ENCODE peak calls at places on chromosome 5, in seven cellular contexts. Q is Calu3, X is NCI-H526, K is H9, O is lung, Y is aorta, B is ELF-1. R is an unnamed sample.
A peak's percentile ranks its signal among the peaks of the same experiment; 100 is the strongest.

GRCh38 chr5:168766038-168766700 is 187.0 kb upstream of the PANK3 start:
- DNase-seq in Q (no peak), X (no peak), K (no peak), O (no peak), Y (peak; percentile 81), B (no peak), R (no peak)

GRCh38 chr5:61162832-61163567 is 732 bp upstream of the SMIM15 start:
- DNase-seq in Q (peak; percentile 9), X (peak; percentile 65), K (no peak), O (no peak), Y (no peak), B (no peak), R (no peak)

GRCh38 chr5:166497705-166498104 is 1793.7 kb upstream of the WWC1 start:
- DNase-seq in Q (no peak), X (no peak), K (no peak), O (no peak), Y (no peak), B (peak; percentile 11), R (no peak)

GRCh38 chr5:120599576-120599975 is 135.5 kb downstream of the PRR16 start:
- DNase-seq in Q (peak; percentile 47), X (no peak), K (no peak), O (no peak), Y (no peak), B (no peak), R (no peak)

GRCh38 chr5:174327317-174327864 is 281.9 kb downstream of the NSG2 start:
- DNase-seq in Q (peak; percentile 92), X (peak; percentile 86), K (peak; percentile 93), O (no peak), Y (peak; percentile 88), B (peak; percentile 95), R (peak; percentile 65)

GRCh38 chr5:131221888-131222287 is 42.0 kb upstream of the CDC42SE2 start:
- DNase-seq in Q (no peak), X (no peak), K (no peak), O (no peak), Y (no peak), B (no peak), R (peak; percentile 8)

GRCh38 chr5:57716661-57717060 is 234.1 kb upstream of the ACTBL2 start:
- DNase-seq in Q (no peak), X (no peak), K (no peak), O (no peak), Y (no peak), B (no peak), R (no peak)

GRCh38 chr5:93654676-93655075 is 71.7 kb downstream of the NR2F1 start:
- DNase-seq in Q (no peak), X (no peak), K (no peak), O (no peak), Y (no peak), B (no peak), R (no peak)

GRCh38 chr5:122751293-122751753 is 23.6 kb upstream of the SNX2 start:
- DNase-seq in Q (peak; percentile 42), X (no peak), K (peak; percentile 81), O (no peak), Y (no peak), B (peak; percentile 95), R (no peak)

GRCh38 chr5:155926011-155926410 is 401.0 kb upstream of the SGCD start:
- DNase-seq in Q (no peak), X (no peak), K (no peak), O (no peak), Y (no peak), B (no peak), R (no peak)

GRCh38 chr5:1277331-1277730 is 17.5 kb downstream of the TERT start:
- DNase-seq in Q (no peak), X (no peak), K (no peak), O (no peak), Y (no peak), B (no peak), R (no peak)

GRCh38 chr5:160272889-160273288 is 39.5 kb downstream of the CCNJL start:
- DNase-seq in Q (no peak), X (no peak), K (no peak), O (no peak), Y (no peak), B (no peak), R (no peak)

GRCh38 chr5:128920345-128921215 is 44.7 kb upstream of the SLC27A6 start:
- DNase-seq in Q (peak; percentile 7), X (no peak), K (no peak), O (no peak), Y (no peak), B (no peak), R (no peak)

GRCh38 chr5:127176769-127177168 is 103.5 kb upstream of the C5orf63 start:
- DNase-seq in Q (no peak), X (no peak), K (no peak), O (no peak), Y (no peak), B (no peak), R (no peak)

GRCh38 chr5:157533011-157533481 is 42.5 kb downstream of the ADAM19 start:
- DNase-seq in Q (no peak), X (no peak), K (no peak), O (no peak), Y (no peak), B (no peak), R (no peak)

GRCh38 chr5:5542654-5543053 is 120.2 kb downstream of the ICE1 start:
- DNase-seq in Q (no peak), X (no peak), K (no peak), O (no peak), Y (no peak), B (no peak), R (no peak)

GRCh38 chr5:103075442-103075841 is 44.5 kb downstream of the GIN1 start:
- DNase-seq in Q (no peak), X (no peak), K (no peak), O (no peak), Y (no peak), B (no peak), R (no peak)

GRCh38 chr5:122907238-122907637 is 61.8 kb downstream of the SNX24 start:
- DNase-seq in Q (no peak), X (no peak), K (no peak), O (no peak), Y (no peak), B (peak; percentile 79), R (peak; percentile 68)

GRCh38 chr5:59095480-59095879 is 512.6 kb downstream of the RAB3C start:
- DNase-seq in Q (no peak), X (no peak), K (no peak), O (no peak), Y (no peak), B (no peak), R (no peak)

GRCh38 chr5:80609692-80610091 is 39.6 kb upstream of the ANKRD34B start:
- DNase-seq in Q (no peak), X (no peak), K (no peak), O (no peak), Y (no peak), B (no peak), R (no peak)

GRCh38 chr5:30768061-30768460 is 425.4 kb upstream of the CDH6 start:
- DNase-seq in Q (no peak), X (no peak), K (no peak), O (no peak), Y (no peak), B (no peak), R (no peak)

GRCh38 chr5:537621-538071 is 13.4 kb upstream of the SLC9A3 start:
- DNase-seq in Q (no peak), X (no peak), K (no peak), O (no peak), Y (peak; percentile 66), B (no peak), R (no peak)

GRCh38 chr5:146751054-146751453 is 127.5 kb downstream of the PPP2R2B start:
- DNase-seq in Q (no peak), X (no peak), K (no peak), O (no peak), Y (no peak), B (no peak), R (no peak)

GRCh38 chr5:168648016-168648415 is 68.8 kb upstream of the PANK3 start:
- DNase-seq in Q (no peak), X (no peak), K (no peak), O (no peak), Y (no peak), B (no peak), R (no peak)

GRCh38 chr5:55714339-55714738 is 2.2 kb upstream of the SLC38A9 start:
- DNase-seq in Q (no peak), X (no peak), K (peak; percentile 41), O (no peak), Y (no peak), B (peak; percentile 14), R (no peak)

GRCh38 chr5:169258372-169259000 is 42.5 kb downstream of the SLIT3 start:
- DNase-seq in Q (no peak), X (no peak), K (no peak), O (no peak), Y (no peak), B (no peak), R (no peak)

GRCh38 chr5:172078027-172078426 is 71.6 kb upstream of the FBXW11 start:
- DNase-seq in Q (no peak), X (no peak), K (peak; percentile 17), O (no peak), Y (no peak), B (no peak), R (no peak)

GRCh38 chr5:157327771-157328170 is 61.8 kb downstream of the CYFIP2 start:
- DNase-seq in Q (no peak), X (no peak), K (no peak), O (no peak), Y (no peak), B (no peak), R (no peak)

GRCh38 chr5:127313847-127314473 is 23.4 kb downstream of the MEGF10 start:
- DNase-seq in Q (peak; percentile 82), X (peak; percentile 60), K (peak; percentile 68), O (peak; percentile 60), Y (peak; percentile 87), B (peak; percentile 74), R (peak; percentile 36)

GRCh38 chr5:112192886-112193285 is 226.2 kb downstream of the EPB41L4A start:
- DNase-seq in Q (no peak), X (no peak), K (no peak), O (no peak), Y (no peak), B (no peak), R (no peak)

GRCh38 chr5:66440202-66440680 is 156.0 kb upstream of the MAST4 start:
- DNase-seq in Q (no peak), X (no peak), K (no peak), O (no peak), Y (no peak), B (no peak), R (peak; percentile 65)

GRCh38 chr5:15500326-15500958 is 462 bp downstream of the FBXL7 start:
- DNase-seq in Q (no peak), X (no peak), K (peak; percentile 46), O (peak; percentile 49), Y (peak; percentile 93), B (peak; percentile 55), R (peak; percentile 29)

GRCh38 chr5:77864997-77865396 is 88.9 kb upstream of the TBCA start:
- DNase-seq in Q (no peak), X (no peak), K (no peak), O (peak; percentile 39), Y (no peak), B (no peak), R (no peak)

R was measured in hepatic stellate cell.